ENCODE peak calls at places on chromosomes 3 and 15, in five cellular contexts. R is pancreas, M is tibial artery, U is psoas muscle, X is IMR-90. H is an unnamed sample.

GRCh38 chr3:185322111-185322510 is 40.8 kb upstream of the MAP3K13 start:
- DNase-seq in X (no peak), M (no peak), R (no peak), U (no peak), H (no peak)

GRCh38 chr15:81473177-81473576 is 99.2 kb upstream of the TMC3 start:
- DNase-seq in X (no peak), M (no peak), U (no peak), R (no peak), H (no peak)

GRCh38 chr3:151203053-151203420 is at the start of gene GPR171:
- DNase-seq in M (no peak), U (no peak), R (no peak), X (no peak), H (no peak)

GRCh38 chr15:62975515-62975914 is 67.0 kb upstream of the TPM1 start:
- DNase-seq in R (no peak), M (no peak), U (no peak), X (no peak), H (no peak)

GRCh38 chr15:49085696-49086459 is 39.6 kb upstream of the SECISBP2L start:
- DNase-seq in R (no peak), X (peak), U (no peak), M (no peak), H (no peak)

GRCh38 chr3:50627407-50628051 is 10.6 kb downstream of the MAPKAPK3 start:
- DNase-seq in X (peak), M (no peak), U (peak), R (no peak), H (peak)

GRCh38 chr15:60119101-60119500 is 115.0 kb downstream of the FOXB1 start:
- DNase-seq in X (no peak), M (no peak), U (no peak), R (no peak), H (no peak)

GRCh38 chr15:62067448-62068044 is 769 bp downstream of the C2CD4A start:
- DNase-seq in U (peak), M (no peak), X (no peak), R (peak), H (peak)

GRCh38 chr3:58041182-58041825 is 33.1 kb downstream of the FLNB start:
- DNase-seq in M (no peak), U (no peak), X (peak), R (no peak), H (peak)

GRCh38 chr3:112466041-112466440 is 33.2 kb downstream of the BTLA start:
- DNase-seq in X (no peak), U (no peak), R (no peak), M (no peak), H (no peak)

GRCh38 chr15:84988909-84989644 is 7.4 kb downstream of the PDE8A start:
- DNase-seq in M (no peak), X (no peak), R (no peak), U (no peak), H (peak)

GRCh38 chr15:100220058-100220728 is 121.6 kb downstream of the ADAMTS17 start:
- DNase-seq in R (no peak), X (no peak), U (no peak), M (peak), H (no peak)

GRCh38 chr3:186680869-186681268 is 15.1 kb downstream of the HRG start:
- DNase-seq in X (no peak), R (no peak), M (no peak), U (no peak), H (peak)

GRCh38 chr15:38401101-38401500 is 52.8 kb upstream of the FAM98B start:
- DNase-seq in U (no peak), X (peak), M (no peak), R (no peak), H (no peak)

GRCh38 chr3:196414469-196414868 is 17.8 kb downstream of the UBXN7 start:
- DNase-seq in X (peak), U (no peak), R (no peak), M (no peak), H (peak)

GRCh38 chr15:60091150-60091549 is 87.0 kb downstream of the FOXB1 start:
- DNase-seq in M (no peak), X (peak), R (no peak), U (no peak), H (peak)

GRCh38 chr3:124401841-124402240 is 328.4 kb upstream of the UMPS start:
- DNase-seq in M (no peak), X (peak), U (no peak), R (no peak), H (no peak)

GRCh38 chr15:48029656-48030055 is 91.1 kb upstream of the SLC24A5 start:
- DNase-seq in U (no peak), M (no peak), R (no peak), X (no peak), H (no peak)

GRCh38 chr3:38099518-38099917 is 37.4 kb downstream of the ACAA1 start:
- DNase-seq in X (no peak), M (no peak), U (no peak), R (no peak), H (no peak)

GRCh38 chr3:39469945-39470344 is 2.5 kb downstream of the MOBP start:
- DNase-seq in X (no peak), M (no peak), U (no peak), R (no peak), H (no peak)

GRCh38 chr15:38864827-38865604 is 300.4 kb upstream of the RASGRP1 start:
- DNase-seq in M (peak), U (peak), X (peak), R (no peak), H (no peak)

GRCh38 chr15:70035719-70036077 is 62.0 kb downstream of the TLE3 start:
- DNase-seq in U (no peak), X (no peak), M (peak), R (no peak), H (no peak)

GRCh38 chr3:156050918-156051317 is 69.5 kb upstream of the KCNAB1 start:
- DNase-seq in U (no peak), R (no peak), M (no peak), X (peak), H (peak)

GRCh38 chr3:33372218-33373081 is 67.8 kb downstream of the UBP1 start:
- DNase-seq in U (no peak), R (no peak), X (peak), M (no peak), H (peak)

GRCh38 chr3:33128706-33129105 is 14.9 kb downstream of the CRTAP start:
- DNase-seq in M (no peak), U (no peak), R (no peak), X (peak), H (no peak)

GRCh38 chr15:39154136-39154770 is 426.6 kb upstream of the THBS1 start:
- DNase-seq in U (no peak), R (no peak), M (no peak), X (no peak), H (no peak)

GRCh38 chr3:107432646-107433045 is 55.4 kb downstream of the CCDC54 start:
- DNase-seq in M (no peak), X (no peak), U (no peak), R (no peak), H (no peak)

GRCh38 chr3:135034291-135034768 is 239.3 kb downstream of the EPHB1 start:
- DNase-seq in X (no peak), U (no peak), M (no peak), R (no peak), H (no peak)

GRCh38 chr3:39220551-39221530 is 28.4 kb upstream of the XIRP1 start:
- DNase-seq in X (no peak), R (no peak), M (no peak), U (no peak), H (no peak)

GRCh38 chr3:8822141-8822540 is 52.7 kb upstream of the OXTR start:
- DNase-seq in R (no peak), U (no peak), M (no peak), X (peak), H (peak)

GRCh38 chr3:72295974-72296450 is 511.1 kb upstream of the PROK2 start:
- DNase-seq in M (no peak), U (no peak), R (no peak), X (no peak), H (no peak)

GRCh38 chr15:60052796-60053195 is 48.7 kb downstream of the FOXB1 start:
- DNase-seq in M (no peak), U (no peak), R (no peak), X (no peak), H (peak)

GRCh38 chr3:13839766-13840340 is 40.0 kb downstream of the WNT7A start:
- DNase-seq in X (no peak), R (no peak), M (no peak), U (no peak), H (peak)

GRCh38 chr3:182795383-182795782 is 2.1 kb downstream of the ATP11B start:
- DNase-seq in M (no peak), U (no peak), R (no peak), X (no peak), H (peak)

GRCh38 chr15:37203050-37203449 is 102.7 kb upstream of the MEIS2 start:
- DNase-seq in X (no peak), M (no peak), R (no peak), U (no peak), H (no peak)

GRCh38 chr15:63044645-63045437 is 2.3 kb downstream of the TPM1 start:
- DNase-seq in R (no peak), X (peak), M (peak), U (no peak), H (peak)

GRCh38 chr3:23198801-23199200 is 4.3 kb upstream of the UBE2E2 start:
- DNase-seq in X (peak), U (no peak), M (no peak), R (no peak), H (no peak)

GRCh38 chr3:126161309-126161708 is 19.1 kb downstream of the ALDH1L1 start:
- DNase-seq in M (no peak), U (no peak), R (no peak), X (no peak), H (no peak)
- TF ChIP-seq CTCF in M (no peak), U (no peak), R (no peak), X (no peak), H (no peak)

GRCh38 chr15:25486051-25486450 is 47.2 kb upstream of the UBE3A start:
- DNase-seq in U (no peak), X (no peak), R (no peak), M (no peak), H (no peak)

GRCh38 chr15:25478313-25478712 is 39.5 kb upstream of the UBE3A start:
- DNase-seq in U (no peak), M (no peak), R (no peak), X (no peak), H (no peak)

GRCh38 chr15:25477816-25478215 is 39.0 kb upstream of the UBE3A start:
- DNase-seq in U (no peak), M (no peak), R (no peak), X (no peak), H (no peak)

DNA sequence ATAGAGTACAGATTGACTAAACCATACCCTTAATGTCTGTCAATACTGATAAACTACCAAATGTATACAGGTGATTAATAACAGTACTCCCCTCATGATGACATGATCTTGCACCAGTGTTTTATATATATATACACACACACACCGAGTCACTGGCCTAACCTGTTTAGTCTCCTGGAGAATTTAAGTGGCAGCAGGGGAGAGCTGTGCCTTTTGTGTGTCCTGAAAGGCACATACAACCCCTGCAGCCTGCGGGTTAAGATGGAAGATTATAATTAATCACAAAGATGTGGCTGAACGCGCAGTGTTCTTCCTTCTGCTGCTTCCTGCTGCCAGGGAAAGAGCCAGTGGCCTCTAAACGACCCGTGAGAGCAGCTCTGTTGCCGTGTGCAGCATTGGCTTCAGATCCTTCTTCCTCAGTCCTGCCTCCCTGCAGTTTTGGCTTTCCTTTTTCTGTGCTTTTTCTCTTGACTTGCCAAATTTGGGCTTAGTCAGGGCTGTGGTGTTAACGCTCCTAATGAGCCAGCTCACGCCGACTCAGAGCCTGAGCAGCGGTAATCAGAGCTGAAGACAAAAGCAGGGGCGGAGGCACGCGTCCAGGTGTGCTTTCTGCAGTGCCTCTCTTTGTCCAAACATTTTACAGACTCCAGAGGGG is 42.5 kb upstream of the UBE3A start:
- DNase-seq in X (no peak), M (no peak), R (no peak), U (no peak), H (peak)
- H3K4me3 ChIP-seq in X (no peak), M (no peak), R (no peak), U (peak), H (peak)

DNA sequence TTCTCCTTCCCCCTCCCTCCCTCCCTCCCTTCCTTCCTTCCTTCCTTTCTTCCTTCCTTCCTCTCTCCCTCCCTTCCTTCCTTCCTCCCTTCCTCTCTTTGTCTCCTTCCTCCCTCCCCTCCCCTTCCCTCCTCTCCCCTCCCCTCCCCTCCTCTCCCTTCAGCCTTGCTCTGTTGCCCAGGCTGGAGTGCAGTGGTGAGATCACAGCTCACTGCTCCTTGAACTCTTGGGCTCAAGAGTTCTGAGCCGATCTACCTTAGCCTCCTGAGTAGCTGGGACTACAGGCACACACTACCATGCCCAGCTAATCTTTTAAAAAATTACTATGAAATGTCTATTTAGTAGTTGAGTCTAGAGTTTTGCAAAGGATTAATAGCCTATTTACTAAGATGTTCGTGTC is 32.2 kb downstream of the SQOR start:
- DNase-seq in U (no peak), X (no peak), R (no peak), M (no peak), H (no peak)
- TF ChIP-seq CTCF in U (no peak), X (no peak), R (no peak), M (no peak), H (no peak)

GRCh38 chr3:68571321-68571720 is 361.0 kb downstream of the TAFA4 start:
- DNase-seq in M (no peak), R (no peak), X (no peak), U (no peak), H (no peak)
- H3K4me3 ChIP-seq in M (no peak), R (no peak), X (no peak), U (no peak), H (no peak)

GRCh38 chr15:74408385-74408784 is 25.4 kb downstream of the SEMA7A start:
- DNase-seq in U (no peak), R (no peak), M (no peak), X (no peak), H (no peak)

GRCh38 chr15:74405823-74406222 is 27.9 kb downstream of the SEMA7A start:
- DNase-seq in U (no peak), X (no peak), R (no peak), M (no peak), H (no peak)

GRCh38 chr15:74408815-74409214 is 24.9 kb downstream of the SEMA7A start:
- DNase-seq in X (no peak), R (no peak), M (no peak), U (no peak), H (no peak)

GRCh38 chr15:74406517-74406916 is 27.2 kb downstream of the SEMA7A start:
- DNase-seq in R (no peak), X (no peak), U (no peak), M (no peak), H (no peak)

GRCh38 chr15:74406992-74407705 is 26.6 kb downstream of the SEMA7A start:
- DNase-seq in X (peak), M (no peak), R (no peak), U (no peak), H (peak)
- TF ChIP-seq CTCF in X (peak), M (no peak), R (no peak), U (no peak), H (no peak)

GRCh38 chr3:56775356-56775914 is 26.3 kb downstream of the ARHGEF3 start:
- DNase-seq in M (no peak), U (no peak), R (no peak), X (no peak), H (no peak)

GRCh38 chr3:56778904-56779303 is 22.8 kb downstream of the ARHGEF3 start:
- DNase-seq in M (no peak), U (no peak), R (no peak), X (no peak), H (no peak)

GRCh38 chr3:56776551-56776950 is 25.2 kb downstream of the ARHGEF3 start:
- DNase-seq in M (no peak), U (no peak), X (no peak), R (no peak), H (no peak)

GRCh38 chr3:56773588-56774330 is 28.0 kb downstream of the ARHGEF3 start:
- DNase-seq in R (no peak), U (no peak), M (no peak), X (no peak), H (no peak)

DNA sequence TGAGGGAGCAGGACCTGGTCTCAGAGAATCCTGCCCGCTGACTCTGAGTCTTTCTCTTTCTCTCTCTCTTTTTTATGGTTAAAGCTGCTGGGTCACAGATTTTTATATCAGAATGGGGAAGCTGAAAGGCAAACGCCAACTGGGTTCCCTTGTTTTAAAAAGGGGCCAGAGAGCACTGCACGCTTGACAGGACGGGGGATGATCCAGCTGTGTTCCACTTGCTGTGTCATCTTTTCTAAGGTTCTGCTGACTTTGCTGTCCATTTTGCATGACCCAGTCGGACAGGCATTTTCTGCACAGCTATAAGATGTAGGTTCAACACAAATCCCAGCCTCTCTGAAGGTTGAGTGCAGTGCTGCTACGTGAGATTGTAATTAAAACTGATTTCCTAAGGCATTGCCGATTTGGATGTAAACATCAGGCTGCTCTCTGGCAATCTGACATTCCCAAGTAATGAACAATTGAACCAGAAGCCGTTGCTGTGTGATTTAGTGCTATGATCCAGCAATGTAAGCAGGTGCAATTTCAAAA is 25.8 kb downstream of the ARHGEF3 start:
- DNase-seq in M (no peak), X (peak), U (no peak), R (no peak), H (no peak)
- H3K4me3 ChIP-seq in M (no peak), X (no peak), U (no peak), R (no peak), H (no peak)

DNA sequence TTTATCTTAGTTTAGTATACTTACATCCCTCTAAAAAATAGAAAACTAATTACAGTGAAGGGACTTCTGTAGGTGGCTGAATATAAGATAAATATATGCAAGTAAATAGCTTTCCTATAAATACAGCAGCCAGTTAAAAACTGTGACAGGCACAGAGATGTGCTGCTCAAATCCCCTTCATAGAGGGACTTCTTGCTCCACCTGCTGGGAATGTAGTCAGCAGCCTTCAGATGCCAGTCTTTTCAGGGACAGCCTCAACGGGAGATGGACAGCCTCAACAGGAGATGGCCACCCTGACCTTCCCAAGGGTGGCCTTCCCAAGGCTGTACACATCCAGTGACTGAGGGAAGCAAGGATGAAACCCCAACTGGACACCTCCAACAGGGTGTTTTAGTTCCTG is 15.7 kb upstream of the PRR23E start:
- DNase-seq in X (no peak), M (peak), U (no peak), R (no peak), H (peak)
- TF ChIP-seq CTCF in X (peak), M (peak), U (peak), R (no peak), H (peak)

GRCh38 chr3:46354478-46354877 is 567 bp downstream of the CCR2 start:
- DNase-seq in M (no peak), U (no peak), X (no peak), R (no peak), H (no peak)
- H3K4me3 ChIP-seq in M (no peak), U (no peak), X (no peak), R (no peak), H (no peak)

H was measured in epithelial cell of esophagus.